ENCODE peak calls at places on chromosome 14, in five cellular contexts. E is H9, D is mesenchymal stem cell, W is H1, P is neuronal stem cell. U is an unnamed sample.
A peak's percentile ranks its signal among the peaks of the same experiment; 100 is the strongest.

GRCh38 chr14:71467419-71467818 is 464.8 kb upstream of the RGS6 start:
- DNase-seq in E (no peak), D (no peak), W (no peak), P (no peak), U (peak; percentile 65)

GRCh38 chr14:20587489-20588154 is at the start of gene RNASE11:
- DNase-seq in E (no peak), D (no peak), W (peak; percentile 8), P (no peak), U (no peak)

GRCh38 chr14:39366460-39367386 is 65.5 kb downstream of the FBXO33 start:
- DNase-seq in E (no peak), D (no peak), W (no peak), P (no peak), U (no peak)

GRCh38 chr14:98593361-98593761 is 678.6 kb downstream of the BCL11B start:
- DNase-seq in E (no peak), D (no peak), W (no peak), P (peak; percentile 75), U (no peak)

GRCh38 chr14:104650057-104650980 is 39.1 kb upstream of the INF2 start:
- DNase-seq in E (peak; percentile 78), D (peak; percentile 63), W (peak; percentile 99), P (peak; percentile 76), U (peak; percentile 51)

GRCh38 chr14:80538633-80539375 is 327.5 kb upstream of the DIO2 start:
- DNase-seq in E (no peak), D (peak; percentile 15), W (no peak), P (no peak), U (no peak)

GRCh38 chr14:91299483-91300115 is 55.1 kb upstream of the GPR68 start:
- DNase-seq in E (no peak), D (no peak), W (no peak), P (no peak), U (no peak)

GRCh38 chr14:96783306-96784224 is 13.6 kb upstream of the VRK1 start:
- DNase-seq in E (no peak), D (no peak), W (no peak), P (no peak), U (peak; percentile 28)

GRCh38 chr14:101358726-101359125 is 202.6 kb upstream of the DIO3 start:
- DNase-seq in E (no peak), D (no peak), W (no peak), P (no peak), U (no peak)

GRCh38 chr14:105852378-105853088 is 326.1 kb downstream of the TMEM121 start:
- DNase-seq in E (peak; percentile 10), D (no peak), W (no peak), P (no peak), U (no peak)

GRCh38 chr14:72804653-72805180 is 89.2 kb downstream of the DPF3 start:
- DNase-seq in E (no peak), D (no peak), W (no peak), P (no peak), U (no peak)

GRCh38 chr14:97709552-97709951 is 912.4 kb downstream of the VRK1 start:
- DNase-seq in E (no peak), D (no peak), W (no peak), P (no peak), U (no peak)

GRCh38 chr14:103103461-103104388 is 9.2 kb downstream of the EXOC3L4 start:
- DNase-seq in E (peak; percentile 68), D (peak; percentile 45), W (peak; percentile 76), P (no peak), U (peak; percentile 90)

GRCh38 chr14:55731881-55732498 is 152.0 kb downstream of the KTN1 start:
- DNase-seq in E (peak; percentile 44), D (no peak), W (peak; percentile 81), P (peak; percentile 43), U (no peak)

GRCh38 chr14:63342381-63342780 is 23.6 kb upstream of the GPHB5 start:
- DNase-seq in E (no peak), D (no peak), W (no peak), P (no peak), U (no peak)

GRCh38 chr14:101960225-101960624 is 4.1 kb upstream of the DYNC1H1 start:
- DNase-seq in E (peak; percentile 59), D (peak; percentile 47), W (peak; percentile 60), P (no peak), U (peak; percentile 50)

GRCh38 chr14:35387209-35387608 is 17.3 kb downstream of the NFKBIA start:
- DNase-seq in E (no peak), D (no peak), W (no peak), P (no peak), U (no peak)

GRCh38 chr14:29724991-29725390 is 202.7 kb downstream of the PRKD1 start:
- DNase-seq in E (peak; percentile 37), D (peak; percentile 53), W (no peak), P (peak; percentile 36), U (no peak)

GRCh38 chr14:52949711-52950409 is 990 bp downstream of the FERMT2 start:
- DNase-seq in E (no peak), D (peak; percentile 75), W (no peak), P (no peak), U (peak; percentile 76)

GRCh38 chr14:58296731-58297130 is 1.6 kb upstream of the ARID4A start:
- DNase-seq in E (no peak), D (peak; percentile 19), W (no peak), P (no peak), U (peak; percentile 12)

GRCh38 chr14:22740020-22740419 is 26.5 kb upstream of the OXA1L start:
- DNase-seq in E (no peak), D (no peak), W (no peak), P (no peak), U (no peak)

GRCh38 chr14:67623114-67623513 is 3.4 kb downstream of the ARG2 start:
- DNase-seq in E (no peak), D (no peak), W (no peak), P (no peak), U (no peak)

GRCh38 chr14:77593501-77593911 is 22.9 kb downstream of the SPTLC2 start:
- DNase-seq in E (no peak), D (peak; percentile 28), W (no peak), P (no peak), U (no peak)

GRCh38 chr14:23177181-23177580 is 6.3 kb downstream of the SLC7A8 start:
- DNase-seq in E (no peak), D (no peak), W (no peak), P (no peak), U (peak; percentile 33)

GRCh38 chr14:39342768-39343167 is 89.5 kb downstream of the FBXO33 start:
- DNase-seq in E (no peak), D (no peak), W (no peak), P (no peak), U (no peak)

GRCh38 chr14:105432657-105433056 is 13.0 kb downstream of the MTA1 start:
- DNase-seq in E (no peak), D (no peak), W (no peak), P (no peak), U (no peak)

GRCh38 chr14:76924363-76925151 is 98.3 kb downstream of the LRRC74A start:
- DNase-seq in E (peak; percentile 95), D (peak; percentile 60), W (peak; percentile 87), P (peak; percentile 64), U (no peak)

GRCh38 chr14:100783630-100784321 is 42.1 kb upstream of the MEG3 start:
- DNase-seq in E (no peak), D (no peak), W (no peak), P (peak; percentile 75), U (no peak)

GRCh38 chr14:75711796-75712211 is 50.8 kb downstream of the TTLL5 start:
- DNase-seq in E (peak; percentile 35), D (peak; percentile 71), W (peak; percentile 51), P (peak; percentile 55), U (peak; percentile 73)

GRCh38 chr14:96997269-96997668 is 200.1 kb downstream of the VRK1 start:
- DNase-seq in E (no peak), D (no peak), W (no peak), P (no peak), U (no peak)

GRCh38 chr14:98138666-98139065 is 1133.3 kb downstream of the BCL11B start:
- DNase-seq in E (peak; percentile 62), D (no peak), W (peak; percentile 76), P (peak; percentile 43), U (peak; percentile 2)

GRCh38 chr14:99188721-99189120 is 83.3 kb downstream of the BCL11B start:
- DNase-seq in E (peak; percentile 77), D (no peak), W (peak; percentile 90), P (no peak), U (no peak)

GRCh38 chr14:56211124-56211523 is 92.9 kb downstream of the PELI2 start:
- DNase-seq in E (no peak), D (peak; percentile 20), W (no peak), P (no peak), U (no peak)

GRCh38 chr14:95183082-95183481 is 25.8 kb upstream of the DICER1 start:
- DNase-seq in E (no peak), D (no peak), W (no peak), P (no peak), U (no peak)

GRCh38 chr14:31712244-31713127 is 151.3 kb downstream of the NUBPL start:
- DNase-seq in E (no peak), D (no peak), W (no peak), P (no peak), U (no peak)

GRCh38 chr14:95741051-95741490 is 27.1 kb upstream of the TCL1A start:
- DNase-seq in E (no peak), D (no peak), W (no peak), P (no peak), U (peak; percentile 89)

GRCh38 chr14:92755495-92755894 is 7.1 kb upstream of the LGMN start:
- DNase-seq in E (no peak), D (no peak), W (no peak), P (no peak), U (no peak)
- H2BK12ac ChIP-seq in E (no peak overlapping the region), D (no peak overlapping the region), W (no peak overlapping the region), P (no peak overlapping the region), U (no peak overlapping the region)

GRCh38 chr14:61106627-61107147 is 125.6 kb downstream of the SLC38A6 start:
- DNase-seq in E (peak; percentile 50), D (no peak), W (peak; percentile 45), P (no peak), U (no peak)
- H4K91ac ChIP-seq in E (no peak overlapping the region), D (peak overlapping the region; percentile 19), W (no peak overlapping the region), P (no peak overlapping the region), U (no peak overlapping the region)

GRCh38 chr14:51912112-51912786 is 51.8 kb downstream of the GNG2 start:
- DNase-seq in E (no peak), D (no peak), W (no peak), P (no peak), U (peak; percentile 2)

DNA sequence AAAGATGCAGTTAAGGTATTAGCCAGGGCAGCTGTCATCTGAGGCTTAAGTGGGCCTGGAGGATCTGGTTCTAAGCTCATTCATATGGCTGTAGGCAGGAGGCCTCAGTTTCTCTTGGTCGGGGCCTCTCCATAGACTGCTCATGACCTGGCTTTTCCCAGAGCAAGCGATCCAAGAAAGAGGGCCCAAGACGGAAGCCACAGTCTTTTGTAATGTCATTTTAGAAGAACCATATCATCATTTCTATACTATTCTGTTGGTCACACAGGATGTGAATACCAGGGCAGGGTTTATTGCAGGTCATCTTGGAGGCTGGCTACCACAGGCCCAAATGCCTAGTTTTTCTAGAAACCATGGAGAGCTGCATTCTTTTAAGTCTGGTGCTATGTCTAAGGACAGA is 47.7 kb downstream of the GNG2 start:
- DNase-seq in E (no peak), D (peak; percentile 32), W (no peak), P (no peak), U (no peak)
- H2BK12ac ChIP-seq in E (no peak overlapping the region), D (peak overlapping the region; percentile 64), W (no peak overlapping the region), P (no peak overlapping the region), U (no peak overlapping the region)

DNA sequence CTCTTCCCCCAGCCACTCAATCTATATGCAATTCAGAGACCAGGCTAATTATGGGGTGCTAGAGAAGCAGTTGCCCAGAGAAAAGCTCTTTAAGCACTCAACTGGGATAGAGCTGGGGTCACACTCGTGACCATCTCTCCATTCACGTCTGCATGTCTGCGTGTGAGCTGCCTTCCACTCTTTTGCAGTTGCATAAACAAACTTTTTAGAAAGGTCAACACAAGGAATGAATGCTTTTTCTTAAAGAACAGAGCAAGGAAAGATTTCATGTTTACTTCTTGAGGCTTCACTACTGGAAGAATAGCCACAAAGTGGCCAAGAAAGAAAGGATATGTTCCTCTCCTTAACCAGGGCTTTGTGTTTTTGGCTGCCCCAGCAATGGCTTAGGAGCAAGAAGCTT is 151.1 kb downstream of the SAMD4A start:
- DNase-seq in E (no peak), D (peak; percentile 95), W (no peak), P (no peak), U (no peak)
- H4K91ac ChIP-seq in E (no peak overlapping the region), D (no peak overlapping the region), W (no peak overlapping the region), P (no peak overlapping the region), U (no peak overlapping the region)

U was measured in trophoblast cell.